ENCODE peak calls at places on chromosomes 11 and 22, in five cellular contexts. W is HepG2, D is IMR-90, N is SK-N-SH, B is GM12878. V is an unnamed sample.

GRCh38 chr22:37054078-37054440 is 2.5 kb downstream of the KCTD17 start:
- DNase-seq in W (no peak), D (no peak), B (no peak), N (no peak), V (no peak)

GRCh38 chr22:21041937-21042336 is 3.8 kb upstream of the LRRC74B start:
- DNase-seq in W (no peak), N (no peak), D (peak), B (no peak), V (no peak)

GRCh38 chr11:16825091-16825490 is 86.6 kb downstream of the C11orf58 start:
- DNase-seq in W (no peak), D (no peak), B (no peak), N (no peak), V (no peak)

GRCh38 chr11:27705873-27706820 is 5.9 kb upstream of the BDNF start:
- DNase-seq in B (no peak), N (peak), W (peak), D (peak), V (peak)

GRCh38 chr11:132028380-132029240 is 658.2 kb downstream of the NTM start:
- DNase-seq in D (peak), N (peak), W (peak), B (no peak), V (peak)

GRCh38 chr11:123325535-123325934 is 104.5 kb upstream of the GRAMD1B start:
- DNase-seq in W (no peak), D (no peak), B (no peak), N (no peak), V (no peak)

GRCh38 chr11:16252373-16252772 is 104.0 kb downstream of the SOX6 start:
- DNase-seq in N (peak), B (no peak), D (peak), W (peak), V (no peak)

GRCh38 chr11:129313588-129314288 is 61.9 kb upstream of the BARX2 start:
- DNase-seq in W (no peak), D (peak), N (no peak), B (no peak), V (no peak)

GRCh38 chr11:88178211-88178610 is 3.0 kb upstream of the RAB38 start:
- DNase-seq in D (peak), B (no peak), W (no peak), N (no peak), V (no peak)

GRCh38 chr22:47000888-47001287 is 238.4 kb downstream of the TBC1D22A start:
- DNase-seq in B (peak), W (no peak), N (no peak), D (no peak), V (no peak)

GRCh38 chr11:117457835-117458234 is 130.2 kb downstream of the CEP164 start:
- DNase-seq in D (no peak), N (no peak), B (no peak), W (no peak), V (no peak)

GRCh38 chr11:129298990-129299389 is 76.7 kb upstream of the BARX2 start:
- DNase-seq in N (no peak), W (no peak), D (no peak), B (no peak), V (no peak)

GRCh38 chr11:64926689-64927088 is 2.2 kb downstream of the PPP2R5B start:
- DNase-seq in D (no peak), B (no peak), N (no peak), W (no peak), V (no peak)

GRCh38 chr11:64923151-64923661 is 1.3 kb upstream of the PPP2R5B start:
- DNase-seq in D (no peak), W (no peak), N (no peak), B (no peak), V (no peak)

GRCh38 chr11:64923944-64924909 is at the start of gene PPP2R5B:
- DNase-seq in N (peak), D (peak), W (peak), B (peak), V (peak)

GRCh38 chr11:64924910-64925284 is 408 bp downstream of the PPP2R5B start:
- DNase-seq in B (no peak), W (no peak), D (no peak), N (peak), V (peak)

GRCh38 chr11:64925536-64926449 is 1.3 kb downstream of the PPP2R5B start:
- DNase-seq in W (no peak), N (peak), D (no peak), B (no peak), V (no peak)
- TF ChIP-seq MXI1 in W (no peak), N (no peak), D (no peak), B (no peak), V (no peak)

GRCh38 chr11:68401856-68402255 is 58.7 kb upstream of the PPP6R3 start:
- DNase-seq in W (no peak), B (no peak), D (no peak), N (no peak), V (no peak)

GRCh38 chr11:68402355-68403031 is 58.1 kb upstream of the PPP6R3 start:
- DNase-seq in W (no peak), N (no peak), B (no peak), D (no peak), V (no peak)

GRCh38 chr11:68403424-68403823 is 57.1 kb upstream of the PPP6R3 start:
- DNase-seq in D (no peak), B (no peak), N (no peak), W (no peak), V (no peak)

GRCh38 chr11:68406318-68407313 is 53.9 kb upstream of the PPP6R3 start:
- DNase-seq in D (no peak), W (peak), N (no peak), B (no peak), V (no peak)

DNA sequence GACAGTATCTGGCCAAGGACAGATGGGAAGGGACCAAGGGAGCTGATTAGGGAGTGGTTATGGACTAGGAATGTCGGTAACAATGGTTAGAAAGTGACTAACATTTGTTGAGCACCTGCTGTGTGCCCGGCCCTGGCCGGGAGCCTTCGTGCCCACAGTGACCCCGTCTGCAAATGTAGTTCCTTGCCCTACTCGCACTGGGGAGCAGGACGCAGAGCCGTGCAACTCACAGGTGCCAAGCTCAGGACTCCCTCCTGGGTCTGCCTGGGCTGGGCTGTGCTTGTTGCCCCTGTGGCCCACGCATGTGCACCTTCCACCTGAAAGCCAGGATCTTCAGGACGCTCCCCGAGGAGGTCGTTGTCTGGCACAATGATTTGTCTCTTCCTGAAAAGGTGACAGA is 56.7 kb upstream of the PPP6R3 start:
- DNase-seq in D (no peak), W (no peak), B (no peak), N (no peak), V (no peak)
- TF ChIP-seq MXI1 in D (no peak), W (no peak), B (no peak), N (no peak), V (no peak)

GRCh38 chr11:127640822-127641485 is 640.4 kb upstream of the KIRREL3 start:
- DNase-seq in B (no peak), W (no peak), N (no peak), D (peak), V (no peak)
- TF ChIP-seq MXI1 in B (no peak), W (no peak), N (no peak), D (no peak), V (no peak)

GRCh38 chr11:33687733-33688479 is 12.7 kb downstream of the C11orf91 start:
- DNase-seq in N (peak), B (peak), D (peak), W (peak), V (peak)
- TF ChIP-seq MXI1 in N (no peak), B (no peak), D (no peak), W (no peak), V (no peak)